ENCODE peak calls at places on chromosomes 13 and 19, in eight cellular contexts. B is SHP77 treated with DMSO at 0.1 percent for 48 hours, E is Panc1, P is EL, K is A673, C is nephron progenitor cell, J is COR-L47, W is pulmonary artery endothelial cell. F is an unnamed sample.

GRCh38 chr19:49863935-49864320 is 3.4 kb downstream of the PNKP start:
- DNase-seq in B (no peak), C (no peak), W (no peak), P (no peak), E (no peak), K (no peak), J (no peak), F (no peak)

GRCh38 chr19:14440049-14440448 is 6.9 kb downstream of the PKN1 start:
- DNase-seq in C (no peak), P (no peak), E (no peak), J (no peak), W (no peak), K (no peak), B (no peak), F (no peak)

GRCh38 chr13:30165791-30166190 is 141.6 kb downstream of the KATNAL1 start:
- DNase-seq in K (no peak), B (no peak), P (no peak), E (no peak), J (no peak), C (no peak), W (no peak), F (no peak)

GRCh38 chr19:50482271-50482855 is 5.7 kb upstream of the GARIN5A start:
- DNase-seq in W (no peak), E (no peak), K (no peak), B (no peak), C (no peak), J (no peak), P (no peak), F (no peak)

GRCh38 chr19:50460161-50460765 is 16.0 kb upstream of the EMC10 start:
- DNase-seq in J (no peak), E (no peak), K (peak; percentile 32), P (peak; percentile 75), W (no peak), C (no peak), B (no peak), F (peak; percentile 16)

GRCh38 chr13:68927387-68928026 is 1180.1 kb upstream of the ATXN8OS start:
- DNase-seq in P (no peak), J (peak; percentile 57), K (peak; percentile 10), B (peak; percentile 60), E (peak; percentile 38), W (no peak), C (peak; percentile 28), F (no peak)

GRCh38 chr13:110869805-110870706 is 44.8 kb downstream of the ANKRD10 start:
- DNase-seq in C (no peak), P (peak; percentile 100), E (peak; percentile 95), W (peak; percentile 99), B (peak; percentile 68), J (no peak), K (peak; percentile 17), F (peak; percentile 100)

GRCh38 chr19:51372021-51372648 is 319 bp downstream of the NKG7 start:
- DNase-seq in B (no peak), P (no peak), J (no peak), W (no peak), C (no peak), K (no peak), E (no peak), F (no peak)

GRCh38 chr19:44003461-44004134 is 841 bp downstream of the ZNF230 start:
- DNase-seq in W (no peak), B (no peak), K (no peak), C (peak; percentile 4), E (no peak), J (peak; percentile 1), P (peak; percentile 32), F (peak; percentile 18)

GRCh38 chr13:46361535-46361934 is 25.5 kb downstream of the RUBCNL start:
- DNase-seq in C (no peak), K (no peak), J (no peak), B (no peak), P (no peak), W (no peak), E (no peak), F (no peak)

GRCh38 chr13:106533940-106534843 is 1.3 kb downstream of the EFNB2 start:
- DNase-seq in W (no peak), P (peak; percentile 72), C (peak; percentile 52), K (no peak), B (no peak), J (peak; percentile 58), E (no peak), F (peak; percentile 74)

GRCh38 chr13:41696163-41697003 is 239.0 kb downstream of the RGCC start:
- DNase-seq in J (no peak), W (peak; percentile 53), K (peak; percentile 52), E (peak; percentile 54), C (no peak), B (no peak), P (peak; percentile 90), F (peak; percentile 93)

GRCh38 chr13:45335397-45336024 is 5.5 kb downstream of the TPT1 start:
- DNase-seq in B (no peak), J (no peak), E (no peak), C (no peak), P (peak; percentile 33), W (no peak), K (no peak), F (peak; percentile 22)

GRCh38 chr19:19460761-19461265 is 54.5 kb downstream of the TSSK6 start:
- DNase-seq in B (peak; percentile 41), P (peak; percentile 44), C (peak; percentile 36), J (no peak), W (no peak), K (peak; percentile 31), E (no peak), F (peak; percentile 63)

GRCh38 chr13:111559612-111560423 is 239.4 kb downstream of the TEX29 start:
- DNase-seq in B (no peak), E (no peak), J (peak; percentile 74), K (no peak), C (no peak), P (no peak), W (no peak), F (no peak)

GRCh38 chr13:113939129-113939904 is 34.6 kb downstream of the C13orf46 start:
- DNase-seq in C (no peak), J (no peak), E (no peak), W (no peak), P (no peak), K (no peak), B (no peak), F (no peak)

GRCh38 chr19:13026478-13026999 is 31.3 kb downstream of the NFIX start:
- DNase-seq in B (no peak), K (no peak), C (no peak), E (no peak), P (no peak), J (peak; percentile 37), W (no peak), F (peak; percentile 64)

GRCh38 chr13:49323344-49323743 is 75.6 kb downstream of the CDADC1 start:
- DNase-seq in W (no peak), P (no peak), C (no peak), K (no peak), E (no peak), J (no peak), B (no peak), F (no peak)

GRCh38 chr13:41780736-41781708 is 179.9 kb downstream of the VWA8 start:
- DNase-seq in J (no peak), C (no peak), P (peak; percentile 89), W (no peak), K (peak; percentile 37), E (no peak), B (no peak), F (peak; percentile 96)

GRCh38 chr13:47211106-47211505 is 314.3 kb upstream of the HTR2A start:
- DNase-seq in E (peak; percentile 17), P (peak; percentile 58), W (no peak), J (no peak), K (no peak), B (no peak), C (no peak), F (peak; percentile 52)

GRCh38 chr19:7554990-7555864 is 19.7 kb downstream of the PNPLA6 start:
- DNase-seq in P (no peak), E (no peak), W (no peak), B (no peak), C (peak; percentile 56), K (peak; percentile 41), J (no peak), F (no peak)

GRCh38 chr19:47272448-47273312 is 2.0 kb upstream of the INAFM1 start:
- DNase-seq in B (no peak), C (no peak), W (no peak), P (peak; percentile 25), K (peak; percentile 78), E (no peak), J (no peak), F (no peak)

GRCh38 chr19:11456659-11457058 is 21.2 kb downstream of the PRKCSH start:
- DNase-seq in C (no peak), K (no peak), P (no peak), J (no peak), W (no peak), E (no peak), B (no peak), F (no peak)

GRCh38 chr13:49279112-49279511 is 31.4 kb downstream of the CDADC1 start:
- DNase-seq in J (no peak), C (no peak), E (no peak), B (no peak), W (no peak), P (no peak), K (no peak), F (no peak)

GRCh38 chr13:82905071-82905470 is 977.2 kb downstream of the SLITRK1 start:
- DNase-seq in C (no peak), W (no peak), B (no peak), E (no peak), J (no peak), K (no peak), P (no peak), F (no peak)

GRCh38 chr19:15759962-15760565 is 22.3 kb downstream of the OR10H3 start:
- DNase-seq in B (no peak), K (no peak), J (no peak), E (no peak), P (no peak), W (no peak), C (no peak), F (no peak)

GRCh38 chr13:30274083-30274482 is 33.3 kb downstream of the KATNAL1 start:
- DNase-seq in J (no peak), B (no peak), E (no peak), C (no peak), W (no peak), P (no peak), K (no peak), F (no peak)

GRCh38 chr19:58562126-58563033 is 4.0 kb upstream of the UBE2M start:
- DNase-seq in C (no peak), P (peak; percentile 37), B (no peak), J (no peak), K (peak; percentile 51), E (no peak), W (no peak), F (peak; percentile 51)

GRCh38 chr19:12626958-12627357 is 16.2 kb downstream of the ZNF791 start:
- DNase-seq in K (no peak), C (no peak), B (no peak), J (no peak), E (no peak), W (no peak), P (no peak), F (no peak)

GRCh38 chr19:19911150-19911549 is 10.4 kb downstream of the ZNF93 start:
- DNase-seq in B (no peak), W (no peak), K (no peak), C (no peak), P (peak; percentile 27), E (no peak), J (no peak), F (peak; percentile 14)

GRCh38 chr13:86445584-86446140 is 646.4 kb upstream of the SLITRK6 start:
- DNase-seq in C (no peak), W (no peak), J (no peak), P (no peak), E (no peak), B (no peak), K (no peak), F (no peak)

GRCh38 chr19:3831601-3832000 is 37.2 kb downstream of the ZFR2 start:
- DNase-seq in C (no peak), J (no peak), K (no peak), B (no peak), P (no peak), E (no peak), W (no peak), F (no peak)

F was measured in EH.